ENCODE peak calls at places on chromosomes 7 and 10, in six cellular contexts. G is T1000; O is stimulated activated naive CD4-positive, alpha-beta T cell treated with Interleukin-2 at 50 U/mL for 16 hours; N is ACHN; M is kidney tubule cell; C is AG04450. T is an unnamed sample.

GRCh38 chr10:16440396-16441105 is 3.7 kb downstream of the PTER start:
- DNase-seq in O (no peak), C (no peak), N (peak), M (peak), G (no peak), T (peak)

GRCh38 chr10:44416021-44416758 is 31.3 kb upstream of the CXCL12 start:
- DNase-seq in O (no peak), C (no peak), G (no peak), N (no peak), M (no peak), T (peak)

GRCh38 chr10:3516191-3516590 is 268.8 kb downstream of the KLF6 start:
- DNase-seq in G (no peak), M (no peak), O (no peak), C (no peak), N (no peak), T (no peak)

GRCh38 chr7:104160375-104160774 is 47.4 kb downstream of the ORC5 start:
- DNase-seq in O (no peak), M (peak), N (peak), C (no peak), G (no peak), T (peak)

GRCh38 chr10:127402596-127403409 is 146.3 kb upstream of the NPS start:
- DNase-seq in C (no peak), M (no peak), O (no peak), G (no peak), N (no peak), T (no peak)

GRCh38 chr7:44224216-44224950 is 23.6 kb downstream of the YKT6 start:
- DNase-seq in O (no peak), M (no peak), G (no peak), N (no peak), C (no peak), T (no peak)

GRCh38 chr7:36115448-36116321 is 37.4 kb upstream of the EEPD1 start:
- DNase-seq in C (peak), M (peak), G (peak), N (peak), O (peak), T (peak)

GRCh38 chr10:8513155-8514147 is 459.0 kb downstream of the GATA3 start:
- DNase-seq in N (no peak), G (no peak), M (no peak), C (no peak), O (no peak), T (no peak)

GRCh38 chr7:2248984-2249694 is 7.1 kb downstream of the NUDT1 start:
- DNase-seq in M (peak), N (peak), O (no peak), C (peak), G (peak), T (peak)

GRCh38 chr7:148303295-148304013 is 287.1 kb upstream of the C7orf33 start:
- DNase-seq in M (peak), G (peak), N (peak), O (no peak), C (no peak), T (peak)

GRCh38 chr10:71761541-71762113 is 11.7 kb downstream of the VSIR start:
- DNase-seq in G (no peak), C (no peak), N (no peak), O (no peak), M (no peak), T (no peak)

GRCh38 chr7:71255537-71256178 is 123.7 kb downstream of the GALNT17 start:
- DNase-seq in O (no peak), C (no peak), N (no peak), M (no peak), G (no peak), T (no peak)

GRCh38 chr10:78255796-78256638 is 222.4 kb downstream of the RPS24 start:
- DNase-seq in C (peak), M (peak), N (peak), O (no peak), G (peak), T (peak)

GRCh38 chr7:11486271-11486670 is 345.7 kb downstream of the THSD7A start:
- DNase-seq in N (no peak), G (no peak), C (no peak), M (no peak), O (no peak), T (peak)

GRCh38 chr7:3381073-3381685 is 80.1 kb downstream of the SDK1 start:
- DNase-seq in O (no peak), M (no peak), N (no peak), G (no peak), C (no peak), T (no peak)

GRCh38 chr10:112053895-112054294 is 129.7 kb downstream of the GPAM start:
- DNase-seq in N (no peak), G (no peak), O (no peak), C (no peak), M (no peak), T (no peak)

GRCh38 chr7:143380646-143381426 is at the start of gene ZYX:
- DNase-seq in C (peak), G (peak), N (peak), O (peak), M (peak), T (peak)

GRCh38 chr10:25642736-25643135 is 291.3 kb upstream of the MYO3A start:
- DNase-seq in M (no peak), N (no peak), O (no peak), C (no peak), G (no peak), T (no peak)

GRCh38 chr7:40815512-40815911 is 680.7 kb downstream of the SUGCT start:
- DNase-seq in C (peak), G (no peak), N (no peak), M (peak), O (no peak), T (peak)

GRCh38 chr7:36001546-36001945 is 151.5 kb upstream of the EEPD1 start:
- DNase-seq in N (no peak), O (no peak), G (no peak), C (no peak), M (no peak), T (no peak)

GRCh38 chr10:110698782-110699201 is 54.7 kb downstream of the RBM20 start:
- DNase-seq in N (no peak), M (no peak), O (no peak), G (no peak), C (no peak), T (no peak)

GRCh38 chr7:2029936-2030335 is 202.8 kb downstream of the MAD1L1 start:
- DNase-seq in N (no peak), M (no peak), C (no peak), O (no peak), G (no peak), T (no peak)

GRCh38 chr10:132958886-132959295 is 16.5 kb upstream of the CFAP46 start:
- DNase-seq in O (no peak), M (no peak), N (no peak), C (no peak), G (no peak), T (no peak)

GRCh38 chr10:103931603-103932002 is 13.6 kb upstream of the STN1 start:
- DNase-seq in O (no peak), G (no peak), M (no peak), C (no peak), N (no peak), T (no peak)

GRCh38 chr7:153022796-153023592 is 263.4 kb downstream of the ACTR3B start:
- DNase-seq in G (no peak), C (no peak), O (no peak), M (no peak), N (no peak), T (no peak)

GRCh38 chr10:69797959-69798358 is 3.7 kb upstream of the COL13A1 start:
- DNase-seq in C (no peak), O (no peak), M (no peak), N (no peak), G (no peak), T (no peak)

GRCh38 chr10:121942749-121943148 is 14.9 kb upstream of the ATE1 start:
- DNase-seq in C (peak), O (no peak), N (no peak), G (peak), M (peak), T (peak)

GRCh38 chr7:47327698-47328391 is 254.1 kb downstream of the TNS3 start:
- DNase-seq in G (peak), N (no peak), M (peak), C (peak), O (no peak), T (peak)

T was measured in cardiac fibroblast.